ENCODE peak calls at places on chromosomes 1 and 21, in four cellular contexts. O is MM.1S, M is body of pancreas, C is hepatocyte. J is an unnamed sample.

GRCh38 chr1:183841950-183842816 is 37.3 kb downstream of the RGL1 start:
- DNase-seq in O (peak; percentile 99), C (peak; percentile 74), M (no peak), J (peak; percentile 31)

GRCh38 chr1:153742411-153743142 is 14.7 kb downstream of the INTS3 start:
- DNase-seq in O (no peak), M (peak; percentile 71), C (peak; percentile 75), J (no peak)

GRCh38 chr21:42751866-42752265 is 98.4 kb downstream of the PDE9A start:
- DNase-seq in O (no peak), C (no peak), M (no peak), J (no peak)

GRCh38 chr1:246450485-246451251 is 56.4 kb downstream of the SMYD3 start:
- DNase-seq in C (peak; percentile 13), M (no peak), O (peak; percentile 48), J (no peak)

GRCh38 chr1:24503003-24503751 is 541 bp downstream of the RCAN3 start:
- DNase-seq in M (no peak), O (peak; percentile 17), C (peak; percentile 25), J (peak; percentile 28)

GRCh38 chr1:214552174-214552608 is 789 bp upstream of the PTPN14 start:
- DNase-seq in O (no peak), C (peak; percentile 88), M (peak; percentile 82), J (peak; percentile 69)

GRCh38 chr21:26842976-26843911 is 2.0 kb downstream of the ADAMTS1 start:
- DNase-seq in M (peak; percentile 91), O (peak; percentile 49), C (peak; percentile 95), J (peak; percentile 93)

GRCh38 chr1:10378071-10378841 is 20.6 kb upstream of the PGD start:
- DNase-seq in O (no peak), C (peak; percentile 48), M (peak; percentile 17), J (peak; percentile 51)

GRCh38 chr1:149937779-149938178 is 1.1 kb upstream of the MTMR11 start:
- DNase-seq in O (peak; percentile 85), M (no peak), C (peak; percentile 25), J (no peak)
- H3K4me3 ChIP-seq in O (peak overlapping the region; percentile 0), M (no peak overlapping the region), C (no peak overlapping the region), J (no peak overlapping the region)

DNA sequence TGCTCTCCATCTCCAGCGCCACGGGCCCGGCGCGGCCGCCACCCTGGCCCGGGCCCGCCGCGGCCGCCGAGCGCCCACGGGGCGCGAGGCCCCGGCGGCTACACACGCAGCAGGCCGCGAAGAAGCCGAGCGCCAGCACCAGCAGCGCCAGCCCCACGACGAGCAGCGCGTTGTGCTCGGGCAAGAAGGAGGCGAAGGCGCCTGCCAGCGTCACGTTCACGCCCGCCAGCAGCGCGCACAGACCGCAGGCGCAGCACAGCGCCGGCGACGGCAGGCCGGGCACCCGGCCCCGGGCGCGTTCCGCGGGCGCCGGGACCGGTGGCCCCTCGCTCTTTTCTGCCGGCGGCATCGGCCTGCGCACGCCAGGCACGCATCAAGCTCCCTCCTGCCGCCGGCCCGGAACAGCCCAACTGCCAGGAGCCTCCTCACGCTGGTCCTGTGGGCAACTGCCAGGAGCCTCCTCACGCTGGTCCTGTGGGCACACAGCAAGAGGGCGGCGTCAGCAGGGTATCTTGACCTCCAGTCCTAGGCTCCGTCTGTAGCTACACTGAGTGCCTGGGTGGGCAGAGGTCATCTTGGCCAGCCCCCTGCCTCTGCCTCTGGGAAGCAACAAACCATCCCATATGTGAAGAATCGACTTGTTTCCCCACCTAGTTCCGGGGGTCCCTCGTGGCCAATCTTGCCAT is 18.1 kb downstream of the KNCN start:
- DNase-seq in O (no peak), M (peak; percentile 35), C (peak; percentile 64), J (peak; percentile 58)
- H3K4me3 ChIP-seq in O (no peak overlapping the region), M (no peak overlapping the region), C (no peak overlapping the region), J (peak overlapping the region; percentile 54)

GRCh38 chr1:198633675-198634121 is 5.1 kb upstream of the PTPRC start:
- DNase-seq in M (no peak), O (peak; percentile 3), C (no peak), J (no peak)

GRCh38 chr1:198637157-198637556 is 1.7 kb upstream of the PTPRC start:
- DNase-seq in O (no peak), C (no peak), M (no peak), J (no peak)

GRCh38 chr1:198637915-198638437 is 864 bp upstream of the PTPRC start:
- DNase-seq in C (no peak), M (no peak), O (no peak), J (no peak)

GRCh38 chr1:198636391-198636790 is 2.4 kb upstream of the PTPRC start:
- DNase-seq in C (no peak), M (no peak), O (no peak), J (no peak)

DNA sequence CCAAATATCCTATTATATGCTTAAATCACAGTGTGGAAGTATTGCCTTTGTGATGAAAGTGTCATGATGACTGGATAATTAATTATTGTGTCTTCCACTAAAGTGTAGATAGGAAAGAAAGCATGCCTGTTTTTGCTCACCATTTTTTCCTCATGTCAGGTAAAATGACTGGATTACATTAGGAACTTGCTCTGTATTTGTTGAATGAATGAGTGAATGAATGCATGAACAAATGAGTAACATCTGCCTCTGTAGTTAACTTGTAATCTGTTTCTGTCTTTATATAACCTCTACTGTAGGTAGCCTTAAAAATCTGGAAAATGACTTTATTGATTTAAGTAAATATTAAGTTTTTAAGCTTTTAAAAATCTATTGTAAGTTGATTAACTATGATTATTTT is 2.9 kb upstream of the PTPRC start:
- DNase-seq in M (no peak), C (no peak), O (no peak), J (no peak)
- H3K4me3 ChIP-seq in M (no peak overlapping the region), C (no peak overlapping the region), O (no peak overlapping the region), J (no peak overlapping the region)

GRCh38 chr1:165875604-165876003 is 48.2 kb downstream of the UCK2 start:
- DNase-seq in C (no peak), O (no peak), M (no peak), J (no peak)
- H3K4me3 ChIP-seq in C (no peak overlapping the region), O (no peak overlapping the region), M (no peak overlapping the region), J (no peak overlapping the region)

GRCh38 chr1:77673030-77673429 is 9.4 kb downstream of the ZZZ3 start:
- DNase-seq in O (no peak), M (no peak), C (no peak), J (no peak)
- H3K4me3 ChIP-seq in O (no peak overlapping the region), M (no peak overlapping the region), C (no peak overlapping the region), J (no peak overlapping the region)

DNA sequence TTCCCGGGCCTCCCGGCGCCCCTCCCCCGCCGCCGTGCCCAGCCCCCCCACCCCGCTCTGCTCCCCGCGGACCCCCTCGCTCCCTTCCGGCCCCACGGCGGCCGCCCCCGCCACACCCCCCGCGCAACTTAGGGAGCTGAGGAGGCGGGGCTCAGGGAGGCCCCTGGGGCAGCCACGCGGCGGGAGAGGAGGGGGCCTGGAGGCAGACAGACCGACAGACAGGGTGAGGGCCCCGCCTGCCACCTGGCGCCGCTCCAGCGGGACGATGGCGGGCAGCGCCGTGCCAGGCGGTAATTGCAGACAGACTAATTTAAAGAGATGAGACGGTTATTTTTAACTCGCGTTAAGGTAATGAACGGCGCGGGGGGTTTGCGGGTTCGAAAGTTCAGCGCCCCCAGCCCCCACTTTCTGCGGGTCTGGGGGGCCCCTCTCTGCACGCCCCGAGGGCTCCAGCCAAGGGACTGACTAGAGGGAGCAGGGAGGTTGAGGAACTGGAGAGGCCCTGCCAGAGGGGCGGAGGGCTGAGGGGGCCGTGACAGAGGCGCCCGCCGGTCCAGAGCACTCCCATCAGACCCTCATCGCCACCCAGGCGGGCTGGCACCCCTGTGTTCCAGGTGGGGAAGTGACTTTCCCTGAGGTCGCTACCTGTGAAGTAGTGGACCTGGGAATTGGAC is 5.3 kb downstream of the FOXO6 start:
- DNase-seq in O (no peak), C (peak; percentile 69), M (peak; percentile 42), J (no peak)
- H3K4me3 ChIP-seq in O (peak overlapping the region; percentile 29), C (peak overlapping the region; percentile 8), M (no peak overlapping the region), J (peak overlapping the region; percentile 62)

DNA sequence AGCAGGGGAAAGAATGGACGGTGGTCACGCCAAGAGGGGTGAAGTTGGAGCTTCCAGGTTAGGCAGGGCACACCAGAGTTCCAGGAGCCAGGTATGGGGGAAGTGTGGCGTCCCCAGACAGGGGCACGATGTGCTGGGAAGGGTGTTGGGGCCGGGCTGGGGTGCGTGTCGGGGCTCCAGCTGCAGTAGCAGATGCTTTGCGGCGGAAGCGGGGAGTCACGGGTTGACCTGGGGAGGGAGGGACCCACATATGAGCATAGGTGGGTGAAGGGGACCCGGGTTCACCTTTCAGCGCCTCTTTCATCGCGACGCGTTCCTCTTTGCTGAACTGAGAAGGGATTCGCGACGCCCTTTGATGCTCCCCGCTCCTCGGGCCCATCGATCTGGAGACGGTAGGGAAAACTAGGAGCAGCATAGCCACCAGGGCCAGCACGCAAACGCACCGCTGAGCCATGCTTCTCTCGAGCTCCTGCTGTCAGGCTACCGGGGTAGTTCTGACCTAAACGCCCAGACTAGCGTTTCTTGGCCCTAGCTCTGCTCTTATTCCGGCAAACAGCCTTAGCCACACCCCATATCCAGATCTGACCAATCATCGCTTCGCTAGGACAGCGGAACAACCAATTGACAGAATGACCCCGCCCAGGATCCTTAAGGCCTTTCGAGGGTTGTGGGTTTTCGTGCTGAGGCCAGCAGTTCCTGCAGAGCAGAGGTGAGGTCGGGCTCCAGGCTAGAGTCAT is at the start of gene PM20D1:
- DNase-seq in M (peak; percentile 90), C (no peak), O (peak; percentile 100), J (peak; percentile 76)
- H3K4me3 ChIP-seq in M (no peak within 1 kb of the TSS), C (no peak within 1 kb of the TSS), O (peak within 1 kb of the TSS; percentile 60), J (peak within 1 kb of the TSS; percentile 54)

GRCh38 chr1:61140056-61140549 is 57.7 kb downstream of the NFIA start:
- DNase-seq in C (no peak), M (no peak), O (no peak), J (no peak)
- H3K4me3 ChIP-seq in C (no peak overlapping the region), M (no peak overlapping the region), O (no peak overlapping the region), J (no peak overlapping the region)

DNA sequence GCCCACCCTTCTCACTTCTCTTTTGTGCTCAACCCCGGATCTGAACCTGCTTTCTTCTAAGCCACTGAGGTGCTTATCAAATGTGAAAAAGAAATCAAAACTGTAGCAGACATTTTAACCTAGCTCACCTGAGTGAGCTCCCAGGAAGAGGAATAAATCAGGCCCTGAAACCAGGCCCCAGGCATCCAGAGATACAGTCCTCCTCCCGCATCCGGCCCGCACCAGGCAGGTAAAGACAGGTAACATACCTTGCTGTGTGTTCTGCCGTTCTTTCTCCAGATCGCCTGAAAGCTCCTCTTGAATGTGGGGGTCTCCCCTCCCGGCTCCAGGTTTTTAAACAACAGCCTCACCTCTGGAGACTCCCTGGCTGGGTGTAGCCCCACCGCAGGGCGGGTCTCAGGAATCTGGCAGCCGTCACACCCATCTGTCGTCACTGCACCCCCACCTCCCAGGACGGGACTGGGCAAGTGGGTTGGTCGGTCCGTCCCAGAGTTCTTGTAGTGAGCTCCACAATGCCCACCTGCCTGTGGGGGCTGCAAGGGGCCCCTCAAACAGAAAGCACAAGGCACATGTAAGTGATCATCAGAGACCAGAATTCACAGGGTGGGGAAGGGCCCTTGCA is at the start of gene LAMB3:
- DNase-seq in M (peak; percentile 47), O (no peak), C (peak; percentile 73), J (no peak)
- H3K4me3 ChIP-seq in M (no peak within 1 kb of the TSS), O (no peak within 1 kb of the TSS), C (peak within 1 kb of the TSS; percentile 27), J (no peak within 1 kb of the TSS)

J was measured in heart left ventricle.